ENCODE peak calls at places on chromosomes 4 and X, in six cellular contexts. G is tibial artery; Y is GF-D8; A is activated T-helper 9 cell treated with anti-CD3 and anti-CD28 coated beads, Interleukin-2, amount 50 U/mL, for 16 hours; L is effector CD4-positive, alpha-beta T cell; J is sciatic nerve. Z is an unnamed sample.
A peak's percentile ranks its signal among the peaks of the same experiment; 100 is the strongest.

GRCh38 chr4:171186700-171187099 is 626.5 kb upstream of the GALNTL6 start:
- DNase-seq in G (no peak), Y (no peak), L (no peak), J (no peak), A (no peak), Z (no peak)

GRCh38 chrX:22818061-22818460 is 181.7 kb upstream of the DDX53 start:
- DNase-seq in Y (no peak), L (no peak), G (no peak), J (no peak), A (no peak), Z (no peak)

GRCh38 chrX:86137071-86137470 is 11.2 kb upstream of the DACH2 start:
- DNase-seq in J (no peak), G (no peak), L (no peak), A (no peak), Y (no peak), Z (no peak)

GRCh38 chrX:15343075-15343476 is 7.8 kb upstream of the PIGA start:
- DNase-seq in J (no peak), L (no peak), Y (no peak), A (no peak), G (peak; percentile 63), Z (no peak)

GRCh38 chr4:1376841-1377605 is 29.2 kb downstream of the NKX1-1 start:
- DNase-seq in G (peak; percentile 61), A (no peak), J (peak; percentile 49), L (no peak), Y (no peak), Z (no peak)

GRCh38 chr4:143559757-143560147 is 46.2 kb downstream of the SMARCA5 start:
- DNase-seq in Y (no peak), A (peak; percentile 6), G (no peak), L (no peak), J (no peak), Z (no peak)

GRCh38 chr4:139732991-139733555 is 67.5 kb downstream of the MGST2 start:
- DNase-seq in G (no peak), Y (no peak), A (no peak), J (no peak), L (no peak), Z (no peak)

GRCh38 chrX:135528756-135529155 is 8.3 kb downstream of the INTS6L start:
- DNase-seq in A (no peak), J (no peak), L (no peak), G (no peak), Y (no peak), Z (no peak)

GRCh38 chrX:1895583-1895982 is 280.7 kb downstream of the ASMT start:
- DNase-seq in J (no peak), G (no peak), Y (no peak), L (no peak), A (no peak), Z (no peak)

GRCh38 chr4:85514117-85514516 is 39.2 kb downstream of the ARHGAP24 start:
- DNase-seq in A (no peak), J (no peak), Y (no peak), G (no peak), L (no peak), Z (no peak)

GRCh38 chrX:13067842-13068241 is 23.4 kb upstream of the FAM9C start:
- DNase-seq in A (no peak), G (no peak), Y (no peak), L (no peak), J (no peak), Z (no peak)

GRCh38 chr4:610411-611261 is 14.7 kb upstream of the PDE6B start:
- DNase-seq in A (no peak), L (no peak), Y (no peak), G (peak; percentile 49), J (peak; percentile 40), Z (no peak)

GRCh38 chrX:2325076-2325784 is 175.5 kb downstream of the DHRSX start:
- DNase-seq in A (peak; percentile 13), Y (no peak), L (peak; percentile 56), J (peak; percentile 88), G (peak; percentile 78), Z (no peak)

GRCh38 chrX:40004916-40005289 is 92.9 kb downstream of the BCOR start:
- DNase-seq in G (no peak), L (no peak), Y (no peak), A (no peak), J (no peak), Z (no peak)

GRCh38 chr4:6620891-6621555 is 19.5 kb upstream of the MRFAP1 start:
- DNase-seq in A (no peak), L (no peak), G (no peak), J (no peak), Y (no peak), Z (no peak)

GRCh38 chr4:34182346-34182745 is 2062.0 kb downstream of the ARAP2 start:
- DNase-seq in L (no peak), A (no peak), Y (no peak), J (no peak), G (no peak), Z (no peak)

GRCh38 chr4:95167809-95168208 is 381.0 kb downstream of the UNC5C start:
- DNase-seq in A (no peak), Y (no peak), L (no peak), G (no peak), J (no peak), Z (no peak)

GRCh38 chr4:7121174-7121573 is 53.3 kb upstream of the GRPEL1 start:
- DNase-seq in G (no peak), J (no peak), L (no peak), Y (no peak), A (no peak), Z (no peak)

GRCh38 chr4:174553828-174554227 is 31.5 kb upstream of the HPGD start:
- DNase-seq in A (no peak), Y (no peak), L (no peak), J (no peak), G (no peak), Z (no peak)

GRCh38 chr4:118712872-118713271 is 27.7 kb downstream of the METTL14 start:
- DNase-seq in A (no peak), J (no peak), Y (no peak), G (no peak), L (no peak), Z (no peak)